ENCODE peak calls at places on chromosomes 2 and 18, in seven cellular contexts. I is transverse colon, Q is A549, P is K562, J is stomach, E is upper lobe of left lung, M is SK-N-SH. W is an unnamed sample.

GRCh38 chr18:12628706-12629702 is 28.9 kb downstream of the SPIRE1 start:
- DNase-seq in E (no peak), I (no peak), P (no peak), J (no peak), M (no peak), Q (no peak), W (no peak)

GRCh38 chr2:174728096-174728495 is 36.2 kb downstream of the CHRNA1 start:
- DNase-seq in P (no peak), I (no peak), J (no peak), M (no peak), E (no peak), Q (no peak), W (no peak)

GRCh38 chr2:29900971-29901633 is 20.3 kb downstream of the ALK start:
- DNase-seq in P (no peak), I (no peak), J (no peak), Q (no peak), E (no peak), M (no peak), W (no peak)

GRCh38 chr2:649461-650342 is 27.5 kb downstream of the TMEM18 start:
- DNase-seq in Q (no peak), E (no peak), J (peak; percentile 23), M (no peak), P (no peak), I (no peak), W (no peak)

GRCh38 chr18:36775396-36775795 is 53.4 kb downstream of the TPGS2 start:
- DNase-seq in J (no peak), Q (no peak), I (no peak), M (no peak), E (no peak), P (no peak), W (no peak)

GRCh38 chr2:230319211-230319862 is 7.7 kb upstream of the SP140L start:
- DNase-seq in P (no peak), M (no peak), E (no peak), Q (no peak), I (peak; percentile 51), J (no peak), W (no peak)

GRCh38 chr18:48798334-48799197 is 152.2 kb downstream of the SMAD7 start:
- DNase-seq in M (no peak), I (peak; percentile 5), Q (no peak), E (peak; percentile 2), P (no peak), J (peak; percentile 13), W (peak; percentile 3)

GRCh38 chr2:16268301-16269000 is 328.1 kb downstream of the MYCN start:
- DNase-seq in P (no peak), Q (no peak), M (no peak), I (no peak), J (no peak), E (no peak), W (no peak)

GRCh38 chr2:15782009-15782751 is 158.2 kb upstream of the MYCN start:
- DNase-seq in J (no peak), M (no peak), E (no peak), I (no peak), P (no peak), Q (peak; percentile 20), W (no peak)

GRCh38 chr2:130864830-130865229 is 28.1 kb downstream of the ARHGEF4 start:
- DNase-seq in M (no peak), J (peak; percentile 55), P (no peak), I (peak; percentile 45), Q (peak; percentile 66), E (peak; percentile 58), W (no peak)

GRCh38 chr18:75438891-75439290 is 11.4 kb upstream of the SMIM21 start:
- DNase-seq in J (no peak), Q (no peak), M (no peak), I (no peak), E (no peak), P (no peak), W (no peak)

GRCh38 chr2:97718051-97718882 is 4.9 kb downstream of the ZAP70 start:
- DNase-seq in M (no peak), E (peak; percentile 58), P (no peak), I (peak; percentile 58), J (peak; percentile 39), Q (no peak), W (no peak)

GRCh38 chr18:38453880-38454279 is 888.3 kb upstream of the CELF4 start:
- DNase-seq in E (no peak), J (no peak), P (no peak), M (no peak), Q (no peak), I (no peak), W (no peak)

GRCh38 chr2:230170532-230170931 is 49.3 kb downstream of the SP110 start:
- DNase-seq in I (peak; percentile 67), M (no peak), J (peak; percentile 58), P (no peak), Q (no peak), E (no peak), W (no peak)

GRCh38 chr2:177550264-177551200 is 158.0 kb downstream of the AGPS start:
- DNase-seq in E (no peak), P (no peak), Q (no peak), M (no peak), I (no peak), J (no peak), W (no peak)

GRCh38 chr2:47034973-47035609 is 119.5 kb upstream of the MCFD2 start:
- DNase-seq in M (no peak), J (no peak), E (peak; percentile 84), I (peak; percentile 46), Q (no peak), P (no peak), W (no peak)

GRCh38 chr2:38959464-38959863 is 69.8 kb downstream of the ARHGEF33 start:
- DNase-seq in Q (no peak), P (no peak), J (no peak), M (no peak), I (no peak), E (no peak), W (peak; percentile 46)

GRCh38 chr2:73776869-73777519 is 2.9 kb downstream of the DUSP11 start:
- DNase-seq in Q (no peak), M (no peak), J (no peak), P (no peak), E (no peak), I (no peak), W (no peak)

GRCh38 chr2:62248226-62248625 is 52.3 kb downstream of the B3GNT2 start:
- DNase-seq in J (no peak), E (no peak), Q (no peak), I (no peak), P (no peak), M (no peak), W (no peak)

GRCh38 chr2:113806217-113806913 is 49.9 kb upstream of the SLC35F5 start:
- DNase-seq in Q (peak; percentile 60), I (peak; percentile 73), J (no peak), M (no peak), P (no peak), E (no peak), W (no peak)

GRCh38 chr18:24023185-24023814 is 8.7 kb downstream of the TTC39C start:
- DNase-seq in J (no peak), M (peak; percentile 68), I (no peak), P (no peak), Q (peak; percentile 10), E (no peak), W (no peak)

GRCh38 chr2:9406529-9407362 is 16.6 kb downstream of the ITGB1BP1 start:
- DNase-seq in Q (no peak), P (no peak), E (no peak), I (no peak), M (no peak), J (no peak), W (no peak)

GRCh38 chr2:9405636-9406035 is 17.7 kb downstream of the ITGB1BP1 start:
- DNase-seq in E (no peak), P (no peak), M (no peak), J (no peak), I (no peak), Q (no peak), W (no peak)

GRCh38 chr2:9410108-9410507 is 13.2 kb downstream of the ITGB1BP1 start:
- DNase-seq in M (no peak), P (no peak), Q (no peak), J (no peak), E (no peak), I (no peak), W (no peak)

GRCh38 chr2:9408641-9409151 is 14.6 kb downstream of the ITGB1BP1 start:
- DNase-seq in E (no peak), I (no peak), J (no peak), M (no peak), P (no peak), Q (no peak), W (no peak)

GRCh38 chr2:9407363-9407811 is 15.9 kb downstream of the ITGB1BP1 start:
- DNase-seq in Q (no peak), J (no peak), M (no peak), E (no peak), P (no peak), I (no peak), W (no peak)
- TF ChIP-seq EP300 in Q (no peak), J (no peak), M (no peak), E (no peak), P (no peak), I (no peak), W (no peak)

GRCh38 chr2:233012301-233012971 is 620 bp downstream of the NGEF start:
- DNase-seq in I (peak; percentile 72), M (no peak), P (no peak), Q (no peak), E (no peak), J (peak; percentile 77), W (no peak)

GRCh38 chr2:233011268-233012190 is 1.5 kb downstream of the NGEF start:
- DNase-seq in I (no peak), E (no peak), M (no peak), Q (no peak), J (peak; percentile 23), P (no peak), W (no peak)

GRCh38 chr2:233013027-233013461 is at the start of gene NGEF:
- DNase-seq in I (peak; percentile 91), Q (peak; percentile 18), P (no peak), J (peak; percentile 93), M (no peak), E (no peak), W (no peak)

GRCh38 chr2:233015048-233015645 is 2.1 kb upstream of the NGEF start:
- DNase-seq in I (no peak), J (no peak), M (no peak), Q (no peak), P (no peak), E (no peak), W (no peak)

DNA sequence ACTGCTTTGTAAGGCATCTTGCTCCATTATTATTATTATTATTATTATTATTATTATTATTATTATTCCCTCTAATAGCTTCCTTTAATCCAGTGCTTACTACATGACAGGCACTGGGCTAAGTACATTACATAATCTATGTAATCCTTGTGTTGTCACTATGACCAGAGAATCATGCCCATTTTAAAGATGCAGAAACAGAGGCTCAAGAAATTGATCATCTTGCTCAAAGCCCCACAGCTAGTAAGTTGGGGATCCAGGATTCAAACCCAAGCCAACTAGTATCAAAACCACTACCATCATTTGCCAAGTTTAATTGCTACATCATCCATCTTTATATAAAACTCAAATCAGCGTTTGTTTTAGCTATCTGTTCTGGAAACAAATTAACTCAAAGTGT is 594 bp upstream of the NGEF start:
- DNase-seq in P (no peak), I (no peak), J (no peak), E (no peak), Q (no peak), M (no peak), W (no peak)
- TF ChIP-seq EP300 in P (no peak), I (no peak), J (no peak), E (no peak), Q (no peak), M (no peak), W (no peak)

GRCh38 chr2:165450141-165450540 is 19.4 kb upstream of the CSRNP3 start:
- DNase-seq in Q (no peak), M (no peak), I (no peak), P (no peak), J (no peak), E (no peak), W (no peak)
- TF ChIP-seq EP300 in Q (no peak), M (no peak), I (no peak), P (no peak), J (no peak), E (no peak), W (no peak)

GRCh38 chr2:166148811-166149400 is 21.1 kb upstream of the SCN1A start:
- DNase-seq in J (no peak), P (no peak), I (no peak), E (no peak), Q (no peak), M (no peak), W (no peak)
- TF ChIP-seq EP300 in J (no peak), P (no peak), I (no peak), E (no peak), Q (no peak), M (no peak), W (no peak)

W was measured in ovary.